ENCODE peak calls at places on chromosomes 4 and X, in four cellular contexts. D is activated CD4-positive, alpha-beta T cell treated with anti-CD3 and anti-CD28 coated beads for 4 hours; N is ELR; V is NCI-H226. B is an unnamed sample.

GRCh38 chr4:971670-972500 is 1.5 kb downstream of the DGKQ start:
- DNase-seq in N (no peak), D (no peak), V (no peak), B (no peak)

GRCh38 chr4:47002593-47002992 is 9.2 kb upstream of the GABRA4 start:
- DNase-seq in V (no peak), N (peak), D (no peak), B (no peak)

GRCh38 chr4:140718240-140718639 is 37.9 kb downstream of the TBC1D9 start:
- DNase-seq in V (no peak), N (peak), D (no peak), B (no peak)

GRCh38 chrX:105331244-105331643 is 110.8 kb upstream of the TEX13A start:
- DNase-seq in V (peak), N (peak), D (no peak), B (no peak)

GRCh38 chr4:78311306-78311705 is 240.3 kb upstream of the ANXA3 start:
- DNase-seq in V (no peak), N (no peak), D (no peak), B (no peak)

GRCh38 chr4:153089781-153090180 is 114.5 kb upstream of the TRIM2 start:
- DNase-seq in N (no peak), D (no peak), V (no peak), B (no peak)

GRCh38 chr4:18844726-18845125 is 823.2 kb upstream of the LCORL start:
- DNase-seq in V (no peak), D (no peak), N (peak), B (no peak)

GRCh38 chrX:118660085-118660484 is 67.3 kb upstream of the IL13RA1 start:
- DNase-seq in D (no peak), V (no peak), N (no peak), B (no peak)

GRCh38 chr4:40681600-40682297 is 52.1 kb upstream of the RBM47 start:
- DNase-seq in N (no peak), V (no peak), D (no peak), B (no peak)

GRCh38 chrX:39174761-39175417 is 373.6 kb downstream of the MID1IP1 start:
- DNase-seq in V (no peak), N (no peak), D (peak), B (no peak)

GRCh38 chr4:33579951-33580350 is 2664.4 kb downstream of the ARAP2 start:
- DNase-seq in N (no peak), V (no peak), D (no peak), B (no peak)

GRCh38 chr4:155972098-155972497 is 18.4 kb upstream of the CTSO start:
- DNase-seq in N (peak), D (no peak), V (no peak), B (no peak)

GRCh38 chr4:109752545-109752944 is 22.7 kb upstream of the PLA2G12A start:
- DNase-seq in D (no peak), V (no peak), N (no peak), B (no peak)

GRCh38 chrX:110081740-110082139 is 78.8 kb downstream of the TMEM164 start:
- DNase-seq in N (peak), V (peak), D (no peak), B (no peak)

GRCh38 chr4:147580396-147580795 is 36.8 kb upstream of the TMEM184C start:
- DNase-seq in D (no peak), N (peak), V (no peak), B (no peak)

GRCh38 chr4:42104521-42104920 is 47.9 kb downstream of the BEND4 start:
- DNase-seq in N (peak), D (no peak), V (peak), B (no peak)

GRCh38 chr4:118281611-118282442 is 71.0 kb downstream of the PRSS12 start:
- DNase-seq in D (no peak), V (no peak), N (peak), B (no peak)

GRCh38 chr4:91485415-91485814 is 818.4 kb upstream of the GRID2 start:
- DNase-seq in N (no peak), V (no peak), D (no peak), B (no peak)

B was measured in iPS DF 19.7.